ENCODE peak calls at places on chromosomes 1 and 21, in four cellular contexts. One of them, this sample, is unnamed.

GRCh38 chr21:23003951-23004350 is 2005.7 kb downstream of the NCAM2 start:
- DNase-seq in GM10248: no peak
- DNase-seq in progenitor cell of endocrine pancreas: no peak
- DNase-seq in tibial nerve: no peak
- DNase-seq in this sample: no peak

GRCh38 chr21:31222142-31222541 is 121.9 kb downstream of the TIAM1 start:
- DNase-seq in GM10248: no peak
- DNase-seq in progenitor cell of endocrine pancreas: no peak
- DNase-seq in tibial nerve: no peak
- DNase-seq in this sample: no peak

GRCh38 chr1:10339815-10340214 is 59.0 kb upstream of the PGD start:
- DNase-seq in GM10248: no peak
- DNase-seq in progenitor cell of endocrine pancreas: peak
- DNase-seq in tibial nerve: no peak
- DNase-seq in this sample: peak

GRCh38 chr21:26655466-26655865 is 82.4 kb upstream of the CYYR1 start:
- DNase-seq in GM10248: no peak
- DNase-seq in progenitor cell of endocrine pancreas: no peak
- DNase-seq in tibial nerve: no peak
- DNase-seq in this sample: no peak

GRCh38 chr1:226406401-226406881 is 1.5 kb downstream of the PARP1 start:
- DNase-seq in GM10248: no peak
- DNase-seq in progenitor cell of endocrine pancreas: no peak
- DNase-seq in tibial nerve: no peak
- DNase-seq in this sample: no peak

GRCh38 chr1:221841291-221841982 is 99.5 kb upstream of the DUSP10 start:
- DNase-seq in GM10248: no peak
- DNase-seq in progenitor cell of endocrine pancreas: no peak
- DNase-seq in tibial nerve: no peak
- DNase-seq in this sample: no peak

GRCh38 chr1:55443175-55443933 is 228.2 kb upstream of the USP24 start:
- DNase-seq in GM10248: no peak
- DNase-seq in progenitor cell of endocrine pancreas: no peak
- DNase-seq in tibial nerve: peak
- DNase-seq in this sample: no peak

GRCh38 chr21:45975017-45975595 is 6.5 kb upstream of the COL6A1 start:
- DNase-seq in GM10248: no peak
- DNase-seq in progenitor cell of endocrine pancreas: no peak
- DNase-seq in tibial nerve: no peak
- DNase-seq in this sample: peak

GRCh38 chr1:181149326-181150000 is 61.0 kb downstream of the IER5 start:
- DNase-seq in GM10248: peak
- DNase-seq in progenitor cell of endocrine pancreas: no peak
- DNase-seq in tibial nerve: no peak
- DNase-seq in this sample: no peak

GRCh38 chr1:236066828-236067386 is 2.0 kb upstream of the NID1 start:
- DNase-seq in GM10248: peak
- DNase-seq in progenitor cell of endocrine pancreas: no peak
- DNase-seq in tibial nerve: peak
- DNase-seq in this sample: no peak

GRCh38 chr1:113654883-113655282 is 104.4 kb downstream of the PHTF1 start:
- DNase-seq in GM10248: no peak
- DNase-seq in progenitor cell of endocrine pancreas: no peak
- DNase-seq in tibial nerve: no peak
- DNase-seq in this sample: no peak

GRCh38 chr1:29312469-29313466 is 76.4 kb downstream of the PTPRU start:
- DNase-seq in GM10248: no peak
- DNase-seq in progenitor cell of endocrine pancreas: no peak
- DNase-seq in tibial nerve: no peak
- DNase-seq in this sample: no peak

GRCh38 chr1:25520446-25521061 is 22.9 kb upstream of the LDLRAP1 start:
- DNase-seq in GM10248: peak
- DNase-seq in progenitor cell of endocrine pancreas: no peak
- DNase-seq in tibial nerve: peak
- DNase-seq in this sample: peak

GRCh38 chr21:17463441-17463840 is 49.4 kb upstream of the CXADR start:
- DNase-seq in GM10248: no peak
- DNase-seq in progenitor cell of endocrine pancreas: no peak
- DNase-seq in tibial nerve: no peak
- DNase-seq in this sample: no peak

GRCh38 chr1:221454096-221454495 is 287.8 kb downstream of the DUSP10 start:
- DNase-seq in GM10248: no peak
- DNase-seq in progenitor cell of endocrine pancreas: no peak
- DNase-seq in tibial nerve: no peak
- DNase-seq in this sample: no peak

GRCh38 chr1:245285168-245285567 is 130.4 kb downstream of the KIF26B start:
- DNase-seq in GM10248: no peak
- DNase-seq in progenitor cell of endocrine pancreas: no peak
- DNase-seq in tibial nerve: no peak
- DNase-seq in this sample: no peak

GRCh38 chr1:15941899-15942660 is 33.8 kb downstream of the ZBTB17 start:
- DNase-seq in GM10248: peak
- DNase-seq in progenitor cell of endocrine pancreas: no peak
- DNase-seq in tibial nerve: no peak
- DNase-seq in this sample: no peak

GRCh38 chr1:208256091-208256490 is 11.9 kb upstream of the PLXNA2 start:
- DNase-seq in GM10248: no peak
- DNase-seq in progenitor cell of endocrine pancreas: no peak
- DNase-seq in tibial nerve: no peak
- DNase-seq in this sample: no peak

GRCh38 chr1:53172751-53173498 is 23.7 kb upstream of the CPT2 start:
- DNase-seq in GM10248: peak
- DNase-seq in progenitor cell of endocrine pancreas: no peak
- DNase-seq in tibial nerve: no peak
- DNase-seq in this sample: no peak

GRCh38 chr1:90940746-90941145 is 81.1 kb downstream of the ZNF644 start:
- DNase-seq in GM10248: no peak
- DNase-seq in progenitor cell of endocrine pancreas: no peak
- DNase-seq in tibial nerve: no peak
- DNase-seq in this sample: no peak

GRCh38 chr1:208150810-208151458 is 93.2 kb downstream of the PLXNA2 start:
- DNase-seq in GM10248: no peak
- DNase-seq in progenitor cell of endocrine pancreas: no peak
- DNase-seq in tibial nerve: no peak
- DNase-seq in this sample: no peak

GRCh38 chr1:154838473-154838872 is 31.6 kb downstream of the KCNN3 start:
- DNase-seq in GM10248: no peak
- DNase-seq in progenitor cell of endocrine pancreas: no peak
- DNase-seq in tibial nerve: no peak
- DNase-seq in this sample: no peak

GRCh38 chr21:34166468-34166867 is 93.1 kb downstream of the MRPS6 start:
- DNase-seq in GM10248: no peak
- DNase-seq in progenitor cell of endocrine pancreas: no peak
- DNase-seq in tibial nerve: no peak
- DNase-seq in this sample: no peak

GRCh38 chr1:218823291-218823900 is 350.3 kb upstream of the LYPLAL1 start:
- DNase-seq in GM10248: no peak
- DNase-seq in progenitor cell of endocrine pancreas: no peak
- DNase-seq in tibial nerve: no peak
- DNase-seq in this sample: no peak

GRCh38 chr1:236947794-236948193 is 56.4 kb downstream of the MT1HL1 start:
- DNase-seq in GM10248: no peak
- DNase-seq in progenitor cell of endocrine pancreas: no peak
- DNase-seq in tibial nerve: no peak
- DNase-seq in this sample: no peak

GRCh38 chr1:70459502-70460225 is 48.6 kb downstream of the CTH start:
- DNase-seq in GM10248: no peak
- DNase-seq in progenitor cell of endocrine pancreas: no peak
- DNase-seq in tibial nerve: no peak
- DNase-seq in this sample: no peak

GRCh38 chr1:206430031-206430983 is 40.0 kb upstream of the IKBKE start:
- DNase-seq in GM10248: peak
- DNase-seq in progenitor cell of endocrine pancreas: no peak
- DNase-seq in tibial nerve: no peak
- DNase-seq in this sample: no peak

GRCh38 chr1:224450956-224451350 is 16.4 kb upstream of the WDR26 start:
- DNase-seq in GM10248: no peak
- DNase-seq in progenitor cell of endocrine pancreas: no peak
- DNase-seq in tibial nerve: no peak
- DNase-seq in this sample: no peak

GRCh38 chr1:58785424-58786058 is 1.7 kb upstream of the JUN start:
- DNase-seq in GM10248: no peak
- DNase-seq in progenitor cell of endocrine pancreas: peak
- DNase-seq in tibial nerve: no peak
- DNase-seq in this sample: peak

GRCh38 chr21:46599251-46599572 is 5.7 kb downstream of the S100B start:
- DNase-seq in GM10248: no peak
- DNase-seq in progenitor cell of endocrine pancreas: no peak
- DNase-seq in tibial nerve: no peak
- DNase-seq in this sample: no peak

GRCh38 chr1:86507935-86508582 is 38.8 kb upstream of the CLCA4 start:
- DNase-seq in GM10248: no peak
- DNase-seq in progenitor cell of endocrine pancreas: no peak
- DNase-seq in tibial nerve: no peak
- DNase-seq in this sample: no peak
- TF ChIP-seq CTCF in GM10248: peak
- TF ChIP-seq CTCF in progenitor cell of endocrine pancreas: peak
- TF ChIP-seq CTCF in tibial nerve: peak
- TF ChIP-seq CTCF in this sample: peak

GRCh38 chr1:1808206-1808605 is 29.9 kb upstream of the NADK start:
- DNase-seq in GM10248: no peak
- DNase-seq in progenitor cell of endocrine pancreas: no peak
- DNase-seq in tibial nerve: no peak
- DNase-seq in this sample: no peak
- TF ChIP-seq CTCF in GM10248: no peak
- TF ChIP-seq CTCF in progenitor cell of endocrine pancreas: no peak
- TF ChIP-seq CTCF in tibial nerve: no peak
- TF ChIP-seq CTCF in this sample: no peak

GRCh38 chr1:39160703-39161102 is 43.8 kb upstream of the MACF1 start:
- DNase-seq in GM10248: no peak
- DNase-seq in progenitor cell of endocrine pancreas: no peak
- DNase-seq in tibial nerve: no peak
- DNase-seq in this sample: no peak
- TF ChIP-seq CTCF in GM10248: no peak
- TF ChIP-seq CTCF in progenitor cell of endocrine pancreas: no peak
- TF ChIP-seq CTCF in tibial nerve: no peak
- TF ChIP-seq CTCF in this sample: no peak

DNA sequence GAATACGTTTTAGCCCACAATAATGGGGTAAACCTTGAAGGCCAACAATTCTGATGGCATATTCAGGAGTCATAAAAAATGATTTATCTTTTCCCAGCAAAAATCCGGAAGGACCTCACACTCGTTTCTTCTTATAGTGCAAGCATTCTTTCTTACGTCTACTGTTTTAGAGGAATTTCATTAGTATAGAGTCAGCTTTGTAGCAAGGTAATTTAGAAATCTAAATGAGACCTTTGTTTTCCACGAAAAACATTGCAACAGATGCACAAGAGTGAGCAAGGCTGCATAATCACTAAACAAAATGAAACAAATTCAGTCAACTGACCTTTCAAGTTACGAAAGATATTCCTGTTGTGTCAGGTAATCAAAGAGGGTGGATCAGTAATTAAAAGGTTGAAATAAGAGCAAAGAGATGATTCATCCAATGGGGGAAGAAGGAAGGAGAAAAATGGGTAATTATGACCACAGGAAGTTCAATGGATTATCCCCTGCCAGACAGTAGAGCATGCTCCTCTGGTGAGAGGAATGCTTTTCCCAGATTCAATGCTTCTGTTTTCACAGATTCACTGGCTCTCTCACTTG is 558 bp upstream of the CSDE1 start:
- DNase-seq in GM10248: no peak
- DNase-seq in progenitor cell of endocrine pancreas: no peak
- DNase-seq in tibial nerve: no peak
- DNase-seq in this sample: no peak
- TF ChIP-seq CTCF in GM10248: no peak
- TF ChIP-seq CTCF in progenitor cell of endocrine pancreas: no peak
- TF ChIP-seq CTCF in tibial nerve: no peak
- TF ChIP-seq CTCF in this sample: peak

GRCh38 chr1:3795453-3796214 is 664 bp downstream of the LRRC47 start:
- DNase-seq in GM10248: no peak
- DNase-seq in progenitor cell of endocrine pancreas: no peak
- DNase-seq in tibial nerve: no peak
- DNase-seq in this sample: no peak

GRCh38 chr1:3790501-3790923 is 5.8 kb downstream of the LRRC47 start:
- DNase-seq in GM10248: no peak
- DNase-seq in progenitor cell of endocrine pancreas: no peak
- DNase-seq in tibial nerve: no peak
- DNase-seq in this sample: no peak

GRCh38 chr1:3790952-3791351 is 5.3 kb downstream of the LRRC47 start:
- DNase-seq in GM10248: no peak
- DNase-seq in progenitor cell of endocrine pancreas: no peak
- DNase-seq in tibial nerve: no peak
- DNase-seq in this sample: no peak

GRCh38 chr1:3799976-3800685 is 3.8 kb upstream of the LRRC47 start:
- DNase-seq in GM10248: no peak
- DNase-seq in progenitor cell of endocrine pancreas: no peak
- DNase-seq in tibial nerve: no peak
- DNase-seq in this sample: no peak

GRCh38 chr1:3796215-3797193 is at the start of gene LRRC47:
- DNase-seq in GM10248: peak
- DNase-seq in progenitor cell of endocrine pancreas: peak
- DNase-seq in tibial nerve: peak
- DNase-seq in this sample: peak
- TF ChIP-seq CTCF in GM10248: no peak
- TF ChIP-seq CTCF in progenitor cell of endocrine pancreas: no peak
- TF ChIP-seq CTCF in tibial nerve: no peak
- TF ChIP-seq CTCF in this sample: no peak

GRCh38 chr1:178614286-178614685 is 101.4 kb downstream of the TEX35 start:
- DNase-seq in GM10248: no peak
- DNase-seq in progenitor cell of endocrine pancreas: no peak
- DNase-seq in tibial nerve: no peak
- DNase-seq in this sample: no peak
- TF ChIP-seq CTCF in GM10248: no peak
- TF ChIP-seq CTCF in progenitor cell of endocrine pancreas: no peak
- TF ChIP-seq CTCF in tibial nerve: no peak
- TF ChIP-seq CTCF in this sample: no peak

GRCh38 chr21:42861311-42862122 is 17.8 kb downstream of the WDR4 start:
- DNase-seq in GM10248: no peak
- DNase-seq in progenitor cell of endocrine pancreas: no peak
- DNase-seq in tibial nerve: no peak
- DNase-seq in this sample: no peak
- TF ChIP-seq CTCF in GM10248: no peak
- TF ChIP-seq CTCF in progenitor cell of endocrine pancreas: no peak
- TF ChIP-seq CTCF in tibial nerve: no peak
- TF ChIP-seq CTCF in this sample: no peak

DNA sequence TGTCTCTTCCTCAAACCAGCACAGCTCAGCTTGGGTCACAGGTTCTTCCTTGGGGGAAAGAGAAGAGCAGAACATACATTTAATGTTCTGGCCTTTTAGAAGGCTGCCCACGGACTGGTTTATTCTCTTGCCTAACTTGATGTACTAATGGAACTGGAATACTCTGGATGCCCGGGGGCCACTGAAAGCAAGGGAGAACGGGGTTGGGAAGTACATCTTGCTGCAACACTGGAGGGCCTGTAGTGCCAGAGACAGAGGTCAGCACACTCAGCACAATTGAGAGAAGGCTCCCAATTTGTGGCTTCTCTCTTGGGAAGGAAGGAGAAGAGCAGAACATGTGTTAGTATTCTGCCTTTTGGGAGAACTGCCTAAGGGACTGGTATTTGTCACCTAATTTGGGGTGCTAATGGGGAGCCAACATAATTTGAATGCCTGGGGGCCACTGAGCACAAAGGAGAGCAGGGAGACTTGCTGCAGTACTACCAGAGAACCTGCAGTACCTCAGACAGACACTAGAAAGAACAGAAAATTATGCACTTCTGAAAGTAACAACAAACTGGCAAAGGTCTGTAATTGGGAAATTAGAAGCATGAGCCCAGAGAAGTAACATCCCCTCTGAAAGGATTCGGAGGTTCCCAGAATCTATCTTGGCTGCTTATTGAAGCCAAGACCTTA is 14.1 kb downstream of the ZNF691 start:
- DNase-seq in GM10248: no peak
- DNase-seq in progenitor cell of endocrine pancreas: no peak
- DNase-seq in tibial nerve: no peak
- DNase-seq in this sample: no peak
- TF ChIP-seq CTCF in GM10248: no peak
- TF ChIP-seq CTCF in progenitor cell of endocrine pancreas: peak
- TF ChIP-seq CTCF in tibial nerve: no peak
- TF ChIP-seq CTCF in this sample: no peak

This sample was measured in mesothelial cell of epicardium.